ENCODE peak calls at places on chromosome 6, in ten cellular contexts. One of them, this sample, is unnamed.

GRCh38 chr6:13120483-13121482 is 207.6 kb downstream of the TBC1D7 start:
- DNase-seq in psoas muscle: no peak
- DNase-seq in lower leg skin: no peak
- DNase-seq in testis: no peak
- DNase-seq in colonic mucosa: no peak
- DNase-seq in MM.1S: no peak
- DNase-seq in right lobe of liver: no peak
- DNase-seq in fibroblast of the aortic adventitia: no peak
- DNase-seq in fibroblast of lung: no peak
- DNase-seq in Calu3: no peak
- DNase-seq in this sample: no peak

GRCh38 chr6:30885481-30885998 is 1.2 kb downstream of the DDR1 start:
- DNase-seq in psoas muscle: no peak
- DNase-seq in lower leg skin: peak
- DNase-seq in testis: no peak
- DNase-seq in colonic mucosa: peak
- DNase-seq in MM.1S: no peak
- DNase-seq in right lobe of liver: no peak
- DNase-seq in fibroblast of the aortic adventitia: no peak
- DNase-seq in fibroblast of lung: no peak
- DNase-seq in Calu3: peak
- DNase-seq in this sample: no peak

GRCh38 chr6:25601797-25602679 is 50.0 kb upstream of the SCGN start:
- DNase-seq in psoas muscle: no peak
- DNase-seq in lower leg skin: no peak
- DNase-seq in testis: no peak
- DNase-seq in colonic mucosa: no peak
- DNase-seq in MM.1S: peak
- DNase-seq in right lobe of liver: no peak
- DNase-seq in fibroblast of the aortic adventitia: peak
- DNase-seq in fibroblast of lung: peak
- DNase-seq in Calu3: no peak
- DNase-seq in this sample: peak

GRCh38 chr6:118952683-118953082 is 17.7 kb upstream of the MCM9 start:
- DNase-seq in psoas muscle: no peak
- DNase-seq in lower leg skin: no peak
- DNase-seq in testis: no peak
- DNase-seq in colonic mucosa: no peak
- DNase-seq in MM.1S: no peak
- DNase-seq in right lobe of liver: no peak
- DNase-seq in fibroblast of the aortic adventitia: no peak
- DNase-seq in fibroblast of lung: no peak
- DNase-seq in Calu3: no peak
- DNase-seq in this sample: no peak

GRCh38 chr6:27174958-27175357 is 72.5 kb upstream of the PRSS16 start:
- DNase-seq in psoas muscle: no peak
- DNase-seq in lower leg skin: no peak
- DNase-seq in testis: no peak
- DNase-seq in colonic mucosa: no peak
- DNase-seq in MM.1S: no peak
- DNase-seq in right lobe of liver: no peak
- DNase-seq in fibroblast of the aortic adventitia: no peak
- DNase-seq in fibroblast of lung: no peak
- DNase-seq in Calu3: no peak
- DNase-seq in this sample: no peak

GRCh38 chr6:131688286-131688685 is 12.9 kb downstream of the OR2A4 start:
- DNase-seq in psoas muscle: no peak
- DNase-seq in lower leg skin: no peak
- DNase-seq in testis: no peak
- DNase-seq in colonic mucosa: no peak
- DNase-seq in MM.1S: peak
- DNase-seq in right lobe of liver: no peak
- DNase-seq in fibroblast of the aortic adventitia: no peak
- DNase-seq in fibroblast of lung: no peak
- DNase-seq in Calu3: no peak
- DNase-seq in this sample: peak

GRCh38 chr6:22300287-22300998 is 3.6 kb upstream of the PRL start:
- DNase-seq in psoas muscle: no peak
- DNase-seq in lower leg skin: no peak
- DNase-seq in testis: no peak
- DNase-seq in colonic mucosa: no peak
- DNase-seq in MM.1S: no peak
- DNase-seq in right lobe of liver: no peak
- DNase-seq in fibroblast of the aortic adventitia: no peak
- DNase-seq in fibroblast of lung: peak
- DNase-seq in Calu3: no peak
- DNase-seq in this sample: peak

GRCh38 chr6:17820055-17820454 is 113.3 kb upstream of the NUP153 start:
- DNase-seq in psoas muscle: no peak
- DNase-seq in lower leg skin: no peak
- DNase-seq in testis: no peak
- DNase-seq in colonic mucosa: no peak
- DNase-seq in MM.1S: no peak
- DNase-seq in right lobe of liver: no peak
- DNase-seq in fibroblast of the aortic adventitia: no peak
- DNase-seq in fibroblast of lung: peak
- DNase-seq in Calu3: no peak
- DNase-seq in this sample: no peak

GRCh38 chr6:149059557-149059956 is 258.0 kb upstream of the TAB2 start:
- DNase-seq in psoas muscle: no peak
- DNase-seq in lower leg skin: no peak
- DNase-seq in testis: no peak
- DNase-seq in colonic mucosa: no peak
- DNase-seq in MM.1S: no peak
- DNase-seq in right lobe of liver: no peak
- DNase-seq in fibroblast of the aortic adventitia: no peak
- DNase-seq in fibroblast of lung: peak
- DNase-seq in Calu3: no peak
- DNase-seq in this sample: no peak

GRCh38 chr6:56642366-56643261 is at the start of gene DST:
- DNase-seq in psoas muscle: no peak
- DNase-seq in lower leg skin: peak
- DNase-seq in testis: no peak
- DNase-seq in colonic mucosa: no peak
- DNase-seq in MM.1S: no peak
- DNase-seq in right lobe of liver: no peak
- DNase-seq in fibroblast of the aortic adventitia: peak
- DNase-seq in fibroblast of lung: peak
- DNase-seq in Calu3: no peak
- DNase-seq in this sample: no peak

GRCh38 chr6:37696220-37696840 is 1.4 kb downstream of the MDGA1 start:
- DNase-seq in psoas muscle: no peak
- DNase-seq in lower leg skin: no peak
- DNase-seq in testis: peak
- DNase-seq in colonic mucosa: peak
- DNase-seq in MM.1S: no peak
- DNase-seq in right lobe of liver: peak
- DNase-seq in fibroblast of the aortic adventitia: peak
- DNase-seq in fibroblast of lung: peak
- DNase-seq in Calu3: no peak
- DNase-seq in this sample: peak

GRCh38 chr6:34301408-34301807 is 52.6 kb upstream of the SMIM29 start:
- DNase-seq in psoas muscle: peak
- DNase-seq in lower leg skin: no peak
- DNase-seq in testis: peak
- DNase-seq in colonic mucosa: peak
- DNase-seq in MM.1S: no peak
- DNase-seq in right lobe of liver: no peak
- DNase-seq in fibroblast of the aortic adventitia: peak
- DNase-seq in fibroblast of lung: peak
- DNase-seq in Calu3: no peak
- DNase-seq in this sample: no peak

GRCh38 chr6:89649682-89650081 is 11.1 kb upstream of the LYRM2 start:
- DNase-seq in psoas muscle: no peak
- DNase-seq in lower leg skin: no peak
- DNase-seq in testis: no peak
- DNase-seq in colonic mucosa: no peak
- DNase-seq in MM.1S: no peak
- DNase-seq in right lobe of liver: no peak
- DNase-seq in fibroblast of the aortic adventitia: no peak
- DNase-seq in fibroblast of lung: no peak
- DNase-seq in Calu3: no peak
- DNase-seq in this sample: no peak

GRCh38 chr6:108675226-108676160 is 114.8 kb downstream of the FOXO3 start:
- DNase-seq in psoas muscle: no peak
- DNase-seq in lower leg skin: no peak
- DNase-seq in testis: no peak
- DNase-seq in colonic mucosa: peak
- DNase-seq in MM.1S: no peak
- DNase-seq in right lobe of liver: no peak
- DNase-seq in fibroblast of the aortic adventitia: peak
- DNase-seq in fibroblast of lung: no peak
- DNase-seq in Calu3: no peak
- DNase-seq in this sample: no peak

GRCh38 chr6:140311146-140311545 is 936.7 kb upstream of the CITED2 start:
- DNase-seq in psoas muscle: no peak
- DNase-seq in lower leg skin: no peak
- DNase-seq in testis: no peak
- DNase-seq in colonic mucosa: no peak
- DNase-seq in MM.1S: no peak
- DNase-seq in right lobe of liver: no peak
- DNase-seq in fibroblast of the aortic adventitia: no peak
- DNase-seq in fibroblast of lung: no peak
- DNase-seq in Calu3: no peak
- DNase-seq in this sample: no peak

GRCh38 chr6:37024665-37025337 is 19.3 kb downstream of the FGD2 start:
- DNase-seq in psoas muscle: no peak
- DNase-seq in lower leg skin: peak
- DNase-seq in testis: no peak
- DNase-seq in colonic mucosa: peak
- DNase-seq in MM.1S: peak
- DNase-seq in right lobe of liver: peak
- DNase-seq in fibroblast of the aortic adventitia: no peak
- DNase-seq in fibroblast of lung: no peak
- DNase-seq in Calu3: peak
- DNase-seq in this sample: no peak

GRCh38 chr6:33752139-33753015 is 5.7 kb upstream of the IP6K3 start:
- DNase-seq in psoas muscle: no peak
- DNase-seq in lower leg skin: no peak
- DNase-seq in testis: no peak
- DNase-seq in colonic mucosa: peak
- DNase-seq in MM.1S: no peak
- DNase-seq in right lobe of liver: no peak
- DNase-seq in fibroblast of the aortic adventitia: no peak
- DNase-seq in fibroblast of lung: no peak
- DNase-seq in Calu3: no peak
- DNase-seq in this sample: peak

GRCh38 chr6:118810420-118811027 is 83.4 kb upstream of the ASF1A start:
- DNase-seq in psoas muscle: no peak
- DNase-seq in lower leg skin: peak
- DNase-seq in testis: no peak
- DNase-seq in colonic mucosa: no peak
- DNase-seq in MM.1S: no peak
- DNase-seq in right lobe of liver: no peak
- DNase-seq in fibroblast of the aortic adventitia: no peak
- DNase-seq in fibroblast of lung: no peak
- DNase-seq in Calu3: no peak
- DNase-seq in this sample: peak

GRCh38 chr6:107116328-107116892 is 1.1 kb upstream of the BEND3 start:
- DNase-seq in psoas muscle: no peak
- DNase-seq in lower leg skin: no peak
- DNase-seq in testis: peak
- DNase-seq in colonic mucosa: peak
- DNase-seq in MM.1S: peak
- DNase-seq in right lobe of liver: peak
- DNase-seq in fibroblast of the aortic adventitia: no peak
- DNase-seq in fibroblast of lung: no peak
- DNase-seq in Calu3: peak
- DNase-seq in this sample: peak
- TF ChIP-seq CTCF in psoas muscle: peak
- TF ChIP-seq CTCF in lower leg skin: no peak
- TF ChIP-seq CTCF in testis: no peak
- TF ChIP-seq CTCF in colonic mucosa: no peak
- TF ChIP-seq CTCF in MM.1S: peak
- TF ChIP-seq CTCF in right lobe of liver: no peak
- TF ChIP-seq CTCF in fibroblast of the aortic adventitia: no peak
- TF ChIP-seq CTCF in fibroblast of lung: no peak
- TF ChIP-seq CTCF in Calu3: no peak
- TF ChIP-seq CTCF in this sample: no peak

DNA sequence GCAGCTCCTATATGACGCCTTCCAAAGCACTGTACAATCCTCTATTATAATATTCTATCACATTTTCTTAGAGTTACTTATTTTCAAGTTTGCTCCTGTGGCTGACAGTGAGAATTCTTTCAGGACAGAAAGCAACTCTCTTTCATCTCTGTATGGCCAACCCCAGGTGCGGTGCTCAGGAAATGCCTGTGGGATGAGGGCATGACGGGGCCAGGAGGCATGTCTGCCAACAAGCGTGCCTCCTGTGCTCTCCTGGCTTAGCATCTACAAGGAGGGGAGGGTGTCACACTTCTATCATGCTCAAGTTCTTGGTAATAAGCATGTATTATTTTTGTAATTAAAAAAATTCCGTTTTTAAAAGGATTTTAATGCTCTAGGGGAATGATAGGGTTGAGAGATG is 11.4 kb downstream of the MRPL14 start:
- DNase-seq in psoas muscle: no peak
- DNase-seq in lower leg skin: no peak
- DNase-seq in testis: no peak
- DNase-seq in colonic mucosa: no peak
- DNase-seq in MM.1S: peak
- DNase-seq in right lobe of liver: no peak
- DNase-seq in fibroblast of the aortic adventitia: no peak
- DNase-seq in fibroblast of lung: no peak
- DNase-seq in Calu3: peak
- DNase-seq in this sample: no peak
- TF ChIP-seq CTCF in psoas muscle: no peak
- TF ChIP-seq CTCF in lower leg skin: no peak
- TF ChIP-seq CTCF in testis: no peak
- TF ChIP-seq CTCF in colonic mucosa: no peak
- TF ChIP-seq CTCF in MM.1S: no peak
- TF ChIP-seq CTCF in right lobe of liver: no peak
- TF ChIP-seq CTCF in fibroblast of the aortic adventitia: no peak
- TF ChIP-seq CTCF in fibroblast of lung: no peak
- TF ChIP-seq CTCF in Calu3: no peak
- TF ChIP-seq CTCF in this sample: no peak

GRCh38 chr6:163083141-163083540 is 331.4 kb upstream of the QKI start:
- DNase-seq in psoas muscle: no peak
- DNase-seq in lower leg skin: no peak
- DNase-seq in testis: no peak
- DNase-seq in colonic mucosa: no peak
- DNase-seq in MM.1S: no peak
- DNase-seq in right lobe of liver: no peak
- DNase-seq in fibroblast of the aortic adventitia: no peak
- DNase-seq in fibroblast of lung: no peak
- DNase-seq in Calu3: no peak
- DNase-seq in this sample: no peak
- TF ChIP-seq CTCF in psoas muscle: no peak
- TF ChIP-seq CTCF in lower leg skin: no peak
- TF ChIP-seq CTCF in testis: no peak
- TF ChIP-seq CTCF in colonic mucosa: no peak
- TF ChIP-seq CTCF in MM.1S: no peak
- TF ChIP-seq CTCF in right lobe of liver: no peak
- TF ChIP-seq CTCF in fibroblast of the aortic adventitia: no peak
- TF ChIP-seq CTCF in fibroblast of lung: no peak
- TF ChIP-seq CTCF in Calu3: no peak
- TF ChIP-seq CTCF in this sample: no peak

DNA sequence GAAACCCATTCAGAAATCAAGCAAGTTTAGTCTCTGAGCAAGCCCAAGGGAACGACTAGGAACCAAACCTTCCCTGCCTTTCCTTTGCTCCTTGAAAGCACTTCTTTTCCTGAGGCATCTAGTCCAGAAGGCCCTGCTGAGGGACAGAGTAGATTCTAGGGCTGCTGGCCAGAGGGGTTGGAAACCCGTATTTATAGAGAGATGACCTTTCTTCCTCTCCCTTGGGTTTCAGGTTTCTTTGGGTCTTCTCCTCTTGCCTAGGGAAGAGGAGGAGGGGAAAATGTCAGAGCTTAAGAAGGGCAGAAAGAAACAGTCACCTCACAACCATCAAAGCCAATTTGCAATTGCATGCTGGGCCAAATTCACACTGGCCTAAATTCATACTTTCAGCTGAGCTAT is 5.8 kb downstream of the APOBEC2 start:
- DNase-seq in psoas muscle: peak
- DNase-seq in lower leg skin: no peak
- DNase-seq in testis: no peak
- DNase-seq in colonic mucosa: no peak
- DNase-seq in MM.1S: no peak
- DNase-seq in right lobe of liver: no peak
- DNase-seq in fibroblast of the aortic adventitia: no peak
- DNase-seq in fibroblast of lung: no peak
- DNase-seq in Calu3: no peak
- DNase-seq in this sample: no peak
- TF ChIP-seq CTCF in psoas muscle: no peak
- TF ChIP-seq CTCF in lower leg skin: no peak
- TF ChIP-seq CTCF in testis: no peak
- TF ChIP-seq CTCF in colonic mucosa: no peak
- TF ChIP-seq CTCF in MM.1S: no peak
- TF ChIP-seq CTCF in right lobe of liver: no peak
- TF ChIP-seq CTCF in fibroblast of the aortic adventitia: no peak
- TF ChIP-seq CTCF in fibroblast of lung: no peak
- TF ChIP-seq CTCF in Calu3: no peak
- TF ChIP-seq CTCF in this sample: no peak